ENCODE peak calls at places on chromosomes 7 and 10, in six cellular contexts. L is lower leg skin, Z is H9, N is dorsolateral prefrontal cortex, W is AG09309, E is SK-N-SH. M is an unnamed sample.

GRCh38 chr7:95411036-95411435 is 14.9 kb upstream of the PON3 start:
- DNase-seq in L (no peak), Z (no peak), N (no peak), W (no peak), E (no peak), M (no peak)

GRCh38 chr10:125460326-125460725 is 222.6 kb downstream of the TEX36 start:
- DNase-seq in L (no peak), Z (no peak), N (no peak), W (no peak), E (no peak), M (no peak)

GRCh38 chr7:79403879-79404278 is 49.6 kb downstream of the MAGI2 start:
- DNase-seq in L (no peak), Z (no peak), N (no peak), W (no peak), E (no peak), M (no peak)

GRCh38 chr7:824106-824505 is 8.2 kb upstream of the SUN1 start:
- DNase-seq in L (no peak), Z (no peak), N (no peak), W (no peak), E (peak), M (no peak)

GRCh38 chr7:101728888-101729883 is 88.2 kb upstream of the CUX1 start:
- DNase-seq in L (no peak), Z (no peak), N (no peak), W (peak), E (no peak), M (peak)

GRCh38 chr10:22491931-22492615 is 146.8 kb downstream of the SPAG6 start:
- DNase-seq in L (no peak), Z (no peak), N (no peak), W (no peak), E (no peak), M (no peak)

GRCh38 chr10:99172130-99172738 is 63.4 kb downstream of the HPSE2 start:
- DNase-seq in L (no peak), Z (peak), N (no peak), W (no peak), E (peak), M (peak)

GRCh38 chr10:52703898-52704297 is 68.7 kb downstream of the MBL2 start:
- DNase-seq in L (no peak), Z (no peak), N (no peak), W (no peak), E (peak), M (no peak)

GRCh38 chr7:120583835-120584586 is 273.9 kb downstream of the TSPAN12 start:
- DNase-seq in L (no peak), Z (no peak), N (no peak), W (no peak), E (no peak), M (peak)

GRCh38 chr7:44310221-44310848 is 15.1 kb downstream of the CAMK2B start:
- DNase-seq in L (peak), Z (no peak), N (no peak), W (no peak), E (no peak), M (no peak)

GRCh38 chr10:129844191-129844590 is 119.9 kb downstream of the EBF3 start:
- DNase-seq in L (peak), Z (no peak), N (no peak), W (no peak), E (no peak), M (no peak)

GRCh38 chr10:129841590-129841989 is 122.5 kb downstream of the EBF3 start:
- DNase-seq in L (peak), Z (no peak), N (no peak), W (no peak), E (no peak), M (no peak)

GRCh38 chr10:129843702-129844101 is 120.4 kb downstream of the EBF3 start:
- DNase-seq in L (peak), Z (no peak), N (no peak), W (no peak), E (no peak), M (no peak)

GRCh38 chr10:129842031-129842430 is 122.0 kb downstream of the EBF3 start:
- DNase-seq in L (peak), Z (no peak), N (no peak), W (no peak), E (no peak), M (no peak)

GRCh38 chr10:129843131-129843541 is 120.9 kb downstream of the EBF3 start:
- DNase-seq in L (peak), Z (no peak), N (no peak), W (no peak), E (no peak), M (no peak)
- TF ChIP-seq CTCF in L (no peak), Z (no peak), N (no peak), W (no peak), E (no peak), M (no peak)

GRCh38 chr10:97713351-97713827 is at the start of gene MARVELD1:
- DNase-seq in L (peak), Z (peak), N (no peak), W (no peak), E (peak), M (no peak)

GRCh38 chr10:97711640-97712267 is 1.8 kb upstream of the MARVELD1 start:
- DNase-seq in L (no peak), Z (no peak), N (no peak), W (no peak), E (no peak), M (no peak)

GRCh38 chr10:97714401-97715258 is 1.1 kb downstream of the MARVELD1 start:
- DNase-seq in L (peak), Z (peak), N (peak), W (no peak), E (peak), M (no peak)

GRCh38 chr10:97715259-97715874 is 1.8 kb downstream of the MARVELD1 start:
- DNase-seq in L (no peak), Z (peak), N (no peak), W (no peak), E (no peak), M (no peak)

DNA sequence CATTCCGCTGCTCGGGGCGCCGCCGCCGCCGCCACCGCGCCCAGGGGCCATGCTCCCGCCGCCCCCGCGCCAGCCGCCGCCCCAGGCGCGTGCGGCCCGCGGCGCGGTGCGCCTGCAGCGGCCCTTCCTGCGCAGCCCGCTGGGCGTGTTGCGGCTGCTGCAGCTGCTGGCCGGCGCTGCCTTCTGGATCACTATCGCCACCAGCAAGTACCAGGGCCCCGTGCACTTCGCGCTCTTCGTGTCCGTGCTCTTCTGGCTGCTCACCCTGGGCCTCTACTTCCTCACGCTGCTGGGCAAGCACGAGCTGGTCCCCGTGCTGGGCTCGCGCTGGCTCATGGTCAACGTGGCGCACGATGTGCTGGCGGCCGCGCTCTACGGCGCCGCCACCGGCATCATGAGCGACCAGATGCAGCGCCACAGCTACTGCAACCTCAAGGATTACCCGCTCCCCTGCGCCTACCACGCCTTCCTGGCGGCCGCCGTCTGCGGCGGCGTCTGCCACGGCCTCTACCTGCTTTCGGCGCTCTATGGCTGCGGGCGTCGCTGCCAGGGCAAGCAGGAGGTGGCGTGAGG is 384 bp downstream of the MARVELD1 start:
- DNase-seq in L (peak), Z (peak), N (peak), W (no peak), E (peak), M (no peak)
- TF ChIP-seq CTCF in L (no peak), Z (peak), N (peak), W (peak), E (peak), M (peak)

DNA sequence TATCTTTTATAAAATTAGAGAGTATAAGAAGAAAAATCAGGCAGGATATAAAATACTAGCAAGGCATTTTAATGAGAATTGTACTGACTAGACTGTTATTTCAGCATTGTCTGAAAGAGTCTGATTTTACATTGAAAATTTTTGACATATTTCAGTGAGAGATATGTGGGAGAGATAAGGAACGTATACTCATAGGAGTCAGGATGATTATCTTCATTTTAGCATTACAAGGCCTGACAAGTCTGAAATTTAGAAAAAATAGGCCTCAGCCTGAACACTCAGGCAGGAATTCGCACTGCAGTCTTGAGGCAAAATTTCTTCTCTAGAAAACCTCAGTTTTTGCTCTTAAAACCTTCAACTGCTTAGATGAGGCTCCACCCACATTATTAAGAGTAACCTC is 386.0 kb downstream of the HGF start:
- DNase-seq in L (no peak), Z (no peak), N (no peak), W (no peak), E (no peak), M (no peak)
- TF ChIP-seq CTCF in L (no peak), Z (no peak), N (no peak), W (no peak), E (no peak), M (no peak)

DNA sequence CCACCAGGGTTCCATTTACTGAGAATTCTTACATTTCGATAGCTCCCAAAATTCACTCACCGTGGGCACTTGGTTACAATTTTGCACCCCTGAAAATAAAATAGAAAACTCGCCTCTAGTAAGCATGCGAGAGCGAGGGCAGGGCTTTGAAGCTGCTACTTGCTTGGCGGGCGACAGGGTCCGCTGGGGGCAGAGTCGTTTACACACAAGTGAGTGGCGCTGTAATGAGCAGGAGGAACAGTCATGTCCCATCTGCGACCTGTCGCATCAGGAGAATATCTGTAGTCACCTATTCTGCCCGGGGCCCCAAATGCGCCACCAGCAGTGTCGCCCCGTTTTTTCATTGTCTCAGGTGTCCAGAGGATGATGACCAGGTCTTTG is 1.2 kb upstream of the MEOX2 start:
- DNase-seq in L (peak), Z (peak), N (no peak), W (no peak), E (peak), M (no peak)
- TF ChIP-seq CTCF in L (no peak), Z (no peak), N (no peak), W (no peak), E (no peak), M (no peak)

GRCh38 chr10:86109421-86109820 is 257.2 kb downstream of the GRID1 start:
- DNase-seq in L (peak), Z (no peak), N (no peak), W (no peak), E (no peak), M (no peak)

GRCh38 chr10:86113044-86113443 is 253.6 kb downstream of the GRID1 start:
- DNase-seq in L (peak), Z (no peak), N (no peak), W (no peak), E (no peak), M (no peak)

GRCh38 chr10:86108696-86109095 is 257.9 kb downstream of the GRID1 start:
- DNase-seq in L (peak), Z (no peak), N (no peak), W (no peak), E (no peak), M (no peak)

GRCh38 chr10:86111902-86112301 is 254.7 kb downstream of the GRID1 start:
- DNase-seq in L (peak), Z (peak), N (no peak), W (no peak), E (no peak), M (no peak)

GRCh38 chr10:86110156-86110786 is 256.3 kb downstream of the GRID1 start:
- DNase-seq in L (peak), Z (peak), N (no peak), W (no peak), E (no peak), M (no peak)
- TF ChIP-seq CTCF in L (no peak), Z (peak), N (no peak), W (no peak), E (no peak), M (peak)

DNA sequence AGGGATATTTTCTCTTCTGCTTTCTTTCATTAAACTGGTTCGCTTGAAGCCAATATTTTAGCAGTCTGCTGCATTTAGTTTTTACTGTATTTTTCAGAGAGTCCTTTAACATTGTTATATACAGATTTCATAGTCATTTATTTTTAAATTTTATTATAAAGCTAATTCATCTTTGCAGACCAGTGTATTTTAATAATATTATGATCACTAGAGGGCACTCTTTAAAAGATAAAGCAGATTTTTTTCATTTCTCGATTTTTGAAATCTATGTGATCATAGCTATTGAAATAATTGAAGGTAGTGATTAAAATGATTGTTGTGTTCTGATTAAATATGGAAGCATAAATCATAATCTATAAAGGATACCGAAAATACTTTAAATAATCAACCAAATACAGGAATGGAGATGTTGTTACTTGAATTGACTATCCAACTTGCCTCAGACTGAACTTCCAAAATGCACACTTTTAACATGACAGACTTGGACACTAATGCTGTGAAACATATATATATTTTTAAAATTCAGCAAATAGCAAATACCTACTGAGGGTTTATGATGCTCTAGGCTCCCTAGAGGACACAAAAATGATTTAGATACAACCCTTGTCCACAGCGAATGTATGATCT is 35.2 kb downstream of the ST7 start:
- DNase-seq in L (no peak), Z (no peak), N (no peak), W (no peak), E (peak), M (no peak)
- TF ChIP-seq CTCF in L (no peak), Z (peak), N (peak), W (peak), E (peak), M (peak)

DNA sequence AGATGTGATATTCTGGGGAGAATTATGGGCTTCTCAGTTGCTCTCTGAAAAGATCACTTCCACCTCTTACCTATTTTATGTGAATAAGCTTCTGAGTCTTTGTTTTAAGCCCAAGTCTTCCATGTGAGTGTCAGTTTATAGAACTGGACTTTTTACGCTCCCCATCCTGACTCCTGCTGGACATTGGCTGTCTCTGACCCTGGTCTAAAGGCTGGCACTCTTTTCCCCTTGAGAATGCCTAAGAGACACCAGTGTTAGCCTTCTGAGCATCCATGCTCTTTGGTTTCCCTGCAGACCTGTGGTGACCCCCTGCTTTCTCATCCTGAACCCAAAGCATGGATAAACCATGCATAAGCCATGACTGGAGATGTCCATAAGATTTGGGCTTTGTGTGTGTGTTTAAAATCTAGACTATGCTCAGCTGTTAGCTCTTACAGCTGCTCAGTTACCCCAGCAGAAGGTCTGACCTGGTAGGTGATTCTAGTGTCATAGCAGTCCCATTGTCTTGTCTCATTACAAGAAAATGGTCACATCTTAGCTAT is 148.6 kb upstream of the IMMP2L start:
- DNase-seq in L (no peak), Z (no peak), N (no peak), W (no peak), E (no peak), M (no peak)
- TF ChIP-seq CTCF in L (no peak), Z (no peak), N (no peak), W (no peak), E (peak), M (no peak)

GRCh38 chr7:102874166-102874829 is 38.5 kb upstream of the LRRC17 start:
- DNase-seq in L (no peak), Z (no peak), N (no peak), W (no peak), E (no peak), M (peak)

GRCh38 chr7:102874966-102875365 is 37.8 kb upstream of the LRRC17 start:
- DNase-seq in L (no peak), Z (no peak), N (no peak), W (no peak), E (no peak), M (no peak)

GRCh38 chr7:102873470-102874165 is 39.2 kb upstream of the LRRC17 start:
- DNase-seq in L (no peak), Z (no peak), N (no peak), W (no peak), E (no peak), M (no peak)

GRCh38 chr7:102872460-102872859 is 40.3 kb upstream of the LRRC17 start:
- DNase-seq in L (no peak), Z (no peak), N (no peak), W (peak), E (no peak), M (peak)

DNA sequence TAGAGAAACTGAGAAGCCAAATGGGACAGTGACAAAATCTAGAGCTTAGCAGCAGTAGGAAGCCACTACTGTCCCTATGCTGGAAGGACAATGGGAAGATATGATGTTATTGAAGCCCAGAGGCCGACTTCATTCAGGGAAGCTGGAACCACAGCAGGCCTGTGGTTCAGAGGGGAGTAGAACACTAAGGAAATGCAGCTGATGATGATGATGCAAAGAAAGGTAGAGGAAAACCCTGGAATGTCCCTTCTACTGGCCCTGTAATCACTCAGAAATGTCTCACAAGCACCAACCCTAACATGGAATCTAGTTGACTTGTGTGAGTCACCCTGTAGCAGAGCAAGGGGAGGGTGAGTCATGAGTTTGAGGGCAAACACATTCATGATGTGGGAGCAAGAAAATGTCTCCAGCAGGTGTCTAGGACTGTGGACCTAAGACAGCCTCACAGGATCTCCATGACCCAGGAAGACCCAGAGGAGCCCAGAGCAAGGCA is 37.1 kb upstream of the LRRC17 start:
- DNase-seq in L (no peak), Z (no peak), N (no peak), W (peak), E (no peak), M (peak)
- TF ChIP-seq CTCF in L (no peak), Z (no peak), N (no peak), W (peak), E (peak), M (no peak)

GRCh38 chr10:133325761-133326463 is 10.8 kb downstream of the CALY start:
- DNase-seq in L (no peak), Z (no peak), N (no peak), W (no peak), E (peak), M (no peak)
- TF ChIP-seq CTCF in L (no peak), Z (no peak), N (no peak), W (no peak), E (no peak), M (no peak)

GRCh38 chr7:128405345-128406146 is 4.2 kb downstream of the IMPDH1 start:
- DNase-seq in L (peak), Z (peak), N (no peak), W (no peak), E (peak), M (no peak)

GRCh38 chr7:128406147-128406985 is 3.4 kb downstream of the IMPDH1 start:
- DNase-seq in L (peak), Z (peak), N (no peak), W (no peak), E (peak), M (no peak)

GRCh38 chr7:128403676-128404075 is 6.1 kb downstream of the IMPDH1 start:
- DNase-seq in L (no peak), Z (no peak), N (no peak), W (no peak), E (no peak), M (no peak)

GRCh38 chr7:128404143-128404681 is 5.6 kb downstream of the IMPDH1 start:
- DNase-seq in L (no peak), Z (no peak), N (no peak), W (no peak), E (no peak), M (no peak)

GRCh38 chr7:128404826-128405344 is 4.9 kb downstream of the IMPDH1 start:
- DNase-seq in L (no peak), Z (no peak), N (no peak), W (no peak), E (peak), M (no peak)
- TF ChIP-seq CTCF in L (no peak), Z (no peak), N (no peak), W (peak), E (peak), M (peak)

M was measured in kidney epithelial cell.